ENCODE peak calls at places on chromosomes 6 and 20, in ten cellular contexts. A, H, T, W, U, R, V, J, F and X are unnamed samples.

GRCh38 chr6:138206862-138207261 is 11.4 kb downstream of the PBOV1 start:
- DNase-seq in A (no peak), W (no peak), T (no peak), H (no peak), F (no peak), J (no peak), R (no peak), V (no peak), U (no peak), X (no peak)

GRCh38 chr20:3595541-3595940 is 67.7 kb downstream of the GFRA4 start:
- DNase-seq in F (no peak), H (no peak), U (no peak), R (no peak), J (no peak), V (no peak), A (no peak), T (no peak), W (no peak), X (no peak)

GRCh38 chr6:25176466-25176865 is 102.7 kb upstream of the CARMIL1 start:
- DNase-seq in W (no peak), H (no peak), F (no peak), V (no peak), T (no peak), R (no peak), A (no peak), J (no peak), U (no peak), X (no peak)

GRCh38 chr6:158752613-158753012 is 66.6 kb downstream of the EZR start:
- DNase-seq in W (peak), F (peak), H (no peak), U (no peak), R (no peak), A (peak), V (no peak), J (no peak), T (peak), X (no peak)

GRCh38 chr20:23023621-23024187 is 11.4 kb upstream of the SSTR4 start:
- DNase-seq in W (no peak), F (no peak), J (no peak), U (no peak), A (no peak), V (no peak), T (no peak), R (peak), H (no peak), X (no peak)

GRCh38 chr6:100171533-100172321 is 177.7 kb upstream of the MCHR2 start:
- DNase-seq in R (no peak), A (no peak), H (no peak), T (peak), U (no peak), V (no peak), W (no peak), J (no peak), F (no peak), X (no peak)

GRCh38 chr20:25035924-25036323 is 22.0 kb downstream of the ACSS1 start:
- DNase-seq in F (no peak), R (no peak), J (no peak), A (no peak), H (no peak), T (no peak), W (no peak), U (no peak), V (no peak), X (peak)

GRCh38 chr6:131914234-131914633 is 36.9 kb downstream of the CCN2 start:
- DNase-seq in F (no peak), V (no peak), A (no peak), R (no peak), T (peak), J (no peak), W (no peak), H (no peak), U (no peak), X (no peak)

GRCh38 chr6:160386869-160387518 is 38.8 kb downstream of the SLC22A3 start:
- DNase-seq in W (no peak), F (peak), A (no peak), V (no peak), R (no peak), U (no peak), H (peak), T (no peak), J (no peak), X (no peak)

GRCh38 chr20:62454936-62455673 is 20.7 kb downstream of the GATA5 start:
- DNase-seq in H (no peak), A (peak), R (no peak), V (no peak), J (no peak), W (no peak), T (no peak), U (no peak), F (no peak), X (no peak)

GRCh38 chr20:22942742-22943141 is 92.4 kb upstream of the SSTR4 start:
- DNase-seq in W (no peak), A (no peak), U (no peak), H (no peak), R (no peak), J (no peak), T (no peak), V (no peak), F (no peak), X (no peak)

GRCh38 chr6:42084889-42085288 is 34.6 kb downstream of the TAF8 start:
- DNase-seq in F (no peak), V (no peak), A (no peak), R (no peak), T (no peak), U (no peak), H (no peak), J (no peak), W (no peak), X (no peak)

GRCh38 chr20:22341508-22341907 is 242.9 kb downstream of the FOXA2 start:
- DNase-seq in F (no peak), T (peak), R (no peak), U (no peak), J (no peak), H (no peak), V (no peak), A (no peak), W (no peak), X (no peak)

GRCh38 chr6:149065658-149066556 is 251.6 kb upstream of the TAB2 start:
- DNase-seq in F (no peak), A (no peak), J (no peak), U (no peak), V (no peak), T (no peak), H (no peak), W (no peak), R (no peak), X (no peak)

GRCh38 chr6:16130437-16130891 is 1.6 kb downstream of the MYLIP start:
- DNase-seq in J (no peak), W (no peak), V (peak), R (no peak), T (no peak), U (no peak), H (no peak), F (no peak), A (no peak), X (no peak)

GRCh38 chr6:157187182-157188093 is 135.9 kb downstream of the TMEM242 start:
- DNase-seq in R (no peak), V (no peak), T (no peak), H (no peak), A (peak), F (peak), U (no peak), J (no peak), W (peak), X (no peak)

GRCh38 chr20:23331951-23332350 is 18.6 kb upstream of the NXT1 start:
- DNase-seq in V (no peak), W (no peak), T (no peak), J (no peak), R (no peak), F (no peak), A (no peak), U (no peak), H (no peak), X (no peak)

GRCh38 chr6:148105695-148106094 is 236.9 kb upstream of the SASH1 start:
- DNase-seq in W (no peak), V (no peak), R (no peak), A (no peak), J (no peak), U (no peak), F (no peak), T (no peak), H (no peak), X (no peak)

GRCh38 chr6:144149894-144150672 is at the start of gene STX11:
- DNase-seq in V (peak), J (peak), U (no peak), F (peak), R (peak), T (peak), A (no peak), W (peak), H (peak), X (peak)

GRCh38 chr20:45933231-45934045 is 1.0 kb upstream of the PCIF1 start:
- DNase-seq in T (peak), V (peak), A (peak), W (peak), J (peak), H (peak), R (peak), U (peak), F (peak), X (peak)

GRCh38 chr6:158762787-158763439 is 56.3 kb downstream of the EZR start:
- DNase-seq in A (no peak), U (no peak), H (peak), T (no peak), W (no peak), V (no peak), J (peak), F (no peak), R (no peak), X (no peak)

GRCh38 chr20:32336918-32337347 is 21.2 kb upstream of the ASXL1 start:
- DNase-seq in T (peak), A (no peak), F (no peak), V (no peak), U (no peak), R (no peak), J (no peak), H (no peak), W (peak), X (no peak)

GRCh38 chr6:30340589-30341054 is 4.3 kb upstream of the RPP21 start:
- DNase-seq in U (no peak), F (no peak), J (no peak), T (no peak), V (no peak), R (no peak), H (no peak), W (no peak), A (no peak), X (no peak)